ENCODE peak calls at places on chromosomes 12 and 14, in five cellular contexts. Y is GM23338, Q is heart right ventricle, U is psoas muscle, C is lower lobe of right lung. P is an unnamed sample. For H3K27me3, the result is how much of the 10 kb centered on the place peaks cover.

GRCh38 chr14:92471919-92472318 is 41.7 kb upstream of the RIN3 start:
- DNase-seq in Q (no peak), Y (peak), C (no peak), U (no peak), P (peak)

GRCh38 chr12:67193705-67194104 is 75.5 kb upstream of the CAND1 start:
- DNase-seq in Y (peak), U (no peak), Q (no peak), C (no peak), P (peak)

GRCh38 chr14:104364830-104365229 is 214.7 kb upstream of the C14orf180 start:
- DNase-seq in U (no peak), Q (no peak), C (no peak), Y (no peak), P (no peak)

GRCh38 chr12:72832024-72832423 is 559.9 kb downstream of the TRHDE start:
- DNase-seq in Y (no peak), C (no peak), U (no peak), Q (no peak), P (no peak)

GRCh38 chr14:78697341-78697740 is 527.2 kb downstream of the NRXN3 start:
- DNase-seq in C (no peak), Y (peak), U (no peak), Q (no peak), P (peak)

GRCh38 chr12:102022286-102022685 is 39.5 kb downstream of the WASHC3 start:
- DNase-seq in U (no peak), Y (no peak), C (no peak), Q (no peak), P (no peak)

GRCh38 chr14:83196235-83196634 is 1662.6 kb upstream of the SEL1L start:
- DNase-seq in C (no peak), Y (no peak), U (no peak), Q (no peak), P (no peak)

GRCh38 chr12:83537428-83538053 is 850.8 kb downstream of the TMTC2 start:
- DNase-seq in U (no peak), Y (no peak), C (no peak), Q (no peak), P (no peak)

GRCh38 chr12:45909041-45909713 is 81.2 kb downstream of the SCAF11 start:
- DNase-seq in Q (no peak), U (no peak), Y (no peak), C (no peak), P (no peak)

GRCh38 chr12:67747869-67748760 is 99.6 kb downstream of the DYRK2 start:
- DNase-seq in Y (no peak), U (peak), C (no peak), Q (no peak), P (no peak)

GRCh38 chr14:61703342-61704129 is 8.2 kb downstream of the HIF1A start:
- DNase-seq in U (no peak), Y (no peak), C (no peak), Q (no peak), P (no peak)

GRCh38 chr14:63852271-63852816 is 460 bp upstream of the SYNE2 start:
- DNase-seq in C (no peak), Y (peak), Q (no peak), U (no peak), P (no peak)

GRCh38 chr12:30533518-30533917 is 162.2 kb downstream of the IPO8 start:
- DNase-seq in U (no peak), C (no peak), Y (no peak), Q (no peak), P (no peak)

GRCh38 chr14:50830932-50831703 is at the start of gene NIN:
- DNase-seq in Q (peak), U (peak), C (peak), Y (peak), P (peak)

GRCh38 chr14:88681755-88682494 is 110.8 kb downstream of the EML5 start:
- DNase-seq in Q (no peak), Y (no peak), C (no peak), U (no peak), P (no peak)

GRCh38 chr12:42961395-42961794 is 371.8 kb upstream of the PRICKLE1 start:
- DNase-seq in U (no peak), Q (no peak), C (no peak), Y (peak), P (no peak)

DNA sequence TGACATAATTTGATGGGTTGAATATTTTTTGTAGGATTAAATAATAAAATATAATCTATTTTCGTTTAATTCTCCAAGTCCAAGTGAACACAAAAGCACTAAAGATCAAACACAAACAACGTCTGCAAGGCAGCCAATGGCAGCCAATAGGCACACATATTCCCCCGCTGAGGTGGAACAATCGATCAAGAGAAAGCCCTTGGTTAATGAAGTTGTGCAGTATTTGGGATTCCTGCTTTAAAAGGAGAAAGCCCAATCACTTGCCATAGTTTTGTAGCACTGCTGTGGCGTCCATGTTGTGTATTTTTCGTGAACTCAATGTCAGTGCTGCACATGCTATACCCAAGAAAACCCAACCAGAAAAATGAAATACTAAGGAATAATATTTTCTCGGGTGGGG is 1.5 kb downstream of the DHRS7 start:
- DNase-seq in Y (peak), U (no peak), Q (no peak), C (no peak), P (peak)
- H3K4me3 ChIP-seq in Y (peak), U (peak), Q (no peak), C (no peak), P (no peak)

GRCh38 chr14:54660712-54661111 is 93.8 kb downstream of the SAMD4A start:
- DNase-seq in U (no peak), C (no peak), Q (no peak), Y (no peak), P (no peak)
- H3K27me3 ChIP-seq in U (under half), C (under half), Q (under half), Y (under half), P (under half)

DNA sequence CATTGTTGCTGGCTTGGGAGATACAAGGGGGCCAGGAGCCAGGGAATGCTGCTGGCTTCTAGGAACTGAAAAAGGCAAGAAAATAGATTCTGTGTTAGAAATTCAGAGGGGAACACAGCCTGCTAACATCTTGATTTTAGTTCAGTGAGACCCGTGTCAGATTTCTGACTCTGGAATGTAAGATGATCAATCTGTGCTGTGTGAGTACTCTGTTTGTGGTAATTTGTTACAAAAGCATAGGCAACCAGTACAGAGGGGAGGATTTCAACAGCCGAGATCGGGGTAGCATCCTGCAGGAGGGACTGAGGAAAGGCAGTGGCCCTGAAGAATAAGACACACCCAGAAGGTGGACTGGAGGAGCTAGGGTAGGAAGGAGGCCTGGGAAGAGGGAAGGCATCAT is 410.0 kb upstream of the CCDC196 start:
- DNase-seq in C (no peak), U (no peak), Q (no peak), Y (no peak), P (no peak)
- H3K4me3 ChIP-seq in C (no peak), U (no peak), Q (no peak), Y (no peak), P (no peak)

GRCh38 chr14:96585672-96586013 is 83.5 kb downstream of the PAPOLA start:
- DNase-seq in C (no peak), U (no peak), Y (no peak), Q (no peak), P (no peak)

GRCh38 chr14:96587823-96588385 is 85.7 kb downstream of the PAPOLA start:
- DNase-seq in Y (no peak), C (no peak), Q (no peak), U (no peak), P (peak)

GRCh38 chr14:96588410-96589249 is 86.4 kb downstream of the PAPOLA start:
- DNase-seq in C (no peak), Y (no peak), Q (no peak), U (no peak), P (peak)

GRCh38 chr14:96586056-96586455 is 83.9 kb downstream of the PAPOLA start:
- DNase-seq in Q (no peak), C (no peak), Y (no peak), U (no peak), P (peak)

DNA sequence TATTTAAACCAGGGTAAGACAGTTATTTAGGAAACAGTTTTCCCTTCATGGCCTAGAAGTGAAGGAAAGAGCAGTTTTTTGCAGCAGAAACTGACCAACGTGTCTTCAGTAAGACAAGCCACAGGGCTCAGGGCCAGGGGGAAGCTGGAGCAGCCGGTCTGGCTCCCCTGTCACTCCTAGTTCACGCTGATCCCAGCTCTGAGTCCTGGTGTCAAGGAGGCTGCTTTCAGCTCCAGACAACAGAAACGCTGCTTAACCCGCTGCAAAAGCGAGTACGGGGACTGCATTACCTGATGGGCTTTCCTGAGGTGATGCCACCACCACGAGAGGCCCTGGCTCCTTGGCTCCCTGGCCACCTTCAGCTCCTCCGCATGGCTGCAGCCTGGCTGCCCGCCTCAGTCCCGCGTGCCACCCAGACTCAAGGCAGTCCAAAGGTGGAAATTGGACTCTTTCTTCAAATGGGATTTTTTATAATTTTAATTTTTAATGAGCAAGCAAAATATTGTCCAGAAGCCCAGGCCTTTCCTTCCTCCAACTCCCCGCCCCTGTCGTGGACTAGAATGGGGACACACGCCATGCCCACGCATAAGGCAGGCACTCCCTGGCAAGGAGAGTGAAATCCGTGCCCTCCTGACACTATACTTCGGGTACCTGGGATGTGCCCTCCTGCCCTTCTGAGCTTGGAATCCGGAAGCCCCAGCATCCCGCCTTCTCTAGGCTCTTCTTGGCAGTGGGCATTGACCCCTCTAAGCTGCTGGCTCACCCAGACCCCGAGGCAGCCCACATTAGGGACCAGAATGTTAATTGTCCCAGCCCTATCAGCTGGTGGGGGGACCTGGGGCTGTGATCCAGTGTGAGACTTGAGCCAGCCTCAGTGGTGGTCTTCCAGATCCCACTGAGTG is 85.0 kb downstream of the PAPOLA start:
- DNase-seq in C (no peak), Y (no peak), Q (no peak), U (no peak), P (peak)
- H3K27me3 ChIP-seq in C (under half), Y (under half), Q (under half), U (under half), P (under half)

DNA sequence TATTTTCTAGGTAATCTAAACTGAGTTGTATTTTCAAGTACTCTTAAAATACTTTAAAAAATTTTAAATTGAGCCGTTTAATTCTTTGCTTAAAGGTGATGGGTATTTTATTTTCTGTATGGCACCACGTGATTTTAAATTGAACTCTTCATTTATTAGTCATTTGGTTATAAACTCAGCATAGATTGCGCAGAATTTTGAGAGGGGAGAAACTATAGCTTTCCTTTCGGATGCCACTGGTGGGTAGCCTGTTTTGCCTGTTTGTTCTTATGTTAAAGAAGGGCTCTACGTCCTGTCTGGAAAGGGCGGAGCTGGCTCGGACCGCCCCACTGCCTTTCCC is 411 bp upstream of the STYX start:
- DNase-seq in Q (no peak), Y (no peak), C (no peak), U (no peak), P (no peak)
- H3K4me3 ChIP-seq in Q (peak), Y (peak), C (peak), U (peak), P (peak)